ENCODE peak calls at places on chromosomes 1 and 21, in eight cellular contexts. One of them, this sample, is unnamed.

GRCh38 chr1:41925712-41926111 is 7.0 kb upstream of the HIVEP3 start:
- DNase-seq in neuronal stem cell: no peak
- DNase-seq in Peyer's patch: no peak
- DNase-seq in PC-3: peak
- DNase-seq in uterus: no peak
- DNase-seq in mammary epithelial cell: no peak
- DNase-seq in right cardiac atrium: no peak
- DNase-seq in small intestine: peak
- DNase-seq in this sample: no peak

GRCh38 chr1:72281144-72281543 is 1.2 kb downstream of the NEGR1 start:
- DNase-seq in neuronal stem cell: no peak
- DNase-seq in Peyer's patch: no peak
- DNase-seq in PC-3: peak
- DNase-seq in uterus: no peak
- DNase-seq in mammary epithelial cell: no peak
- DNase-seq in right cardiac atrium: no peak
- DNase-seq in small intestine: no peak
- DNase-seq in this sample: no peak

GRCh38 chr1:33719771-33720670 is 143.9 kb upstream of the HMGB4 start:
- DNase-seq in neuronal stem cell: no peak
- DNase-seq in Peyer's patch: no peak
- DNase-seq in PC-3: no peak
- DNase-seq in uterus: no peak
- DNase-seq in mammary epithelial cell: no peak
- DNase-seq in right cardiac atrium: no peak
- DNase-seq in small intestine: no peak
- DNase-seq in this sample: no peak

GRCh38 chr1:101653482-101653946 is 343.2 kb downstream of the OLFM3 start:
- DNase-seq in neuronal stem cell: peak
- DNase-seq in Peyer's patch: no peak
- DNase-seq in PC-3: peak
- DNase-seq in uterus: no peak
- DNase-seq in mammary epithelial cell: peak
- DNase-seq in right cardiac atrium: no peak
- DNase-seq in small intestine: no peak
- DNase-seq in this sample: no peak

GRCh38 chr21:36059823-36060158 is 535 bp downstream of the SETD4 start:
- DNase-seq in neuronal stem cell: no peak
- DNase-seq in Peyer's patch: peak
- DNase-seq in PC-3: no peak
- DNase-seq in uterus: no peak
- DNase-seq in mammary epithelial cell: no peak
- DNase-seq in right cardiac atrium: peak
- DNase-seq in small intestine: no peak
- DNase-seq in this sample: peak

GRCh38 chr1:6801998-6802397 is 16.7 kb downstream of the CAMTA1 start:
- DNase-seq in neuronal stem cell: no peak
- DNase-seq in Peyer's patch: no peak
- DNase-seq in PC-3: peak
- DNase-seq in uterus: no peak
- DNase-seq in mammary epithelial cell: peak
- DNase-seq in right cardiac atrium: no peak
- DNase-seq in small intestine: no peak
- DNase-seq in this sample: no peak

GRCh38 chr1:44786138-44786840 is 1.7 kb downstream of the BEST4 start:
- DNase-seq in neuronal stem cell: no peak
- DNase-seq in Peyer's patch: peak
- DNase-seq in PC-3: peak
- DNase-seq in uterus: peak
- DNase-seq in mammary epithelial cell: peak
- DNase-seq in right cardiac atrium: peak
- DNase-seq in small intestine: peak
- DNase-seq in this sample: peak

GRCh38 chr1:64790965-64791487 is 46.2 kb downstream of the RAVER2 start:
- DNase-seq in neuronal stem cell: no peak
- DNase-seq in Peyer's patch: no peak
- DNase-seq in PC-3: no peak
- DNase-seq in uterus: no peak
- DNase-seq in mammary epithelial cell: peak
- DNase-seq in right cardiac atrium: no peak
- DNase-seq in small intestine: no peak
- DNase-seq in this sample: no peak

DNA sequence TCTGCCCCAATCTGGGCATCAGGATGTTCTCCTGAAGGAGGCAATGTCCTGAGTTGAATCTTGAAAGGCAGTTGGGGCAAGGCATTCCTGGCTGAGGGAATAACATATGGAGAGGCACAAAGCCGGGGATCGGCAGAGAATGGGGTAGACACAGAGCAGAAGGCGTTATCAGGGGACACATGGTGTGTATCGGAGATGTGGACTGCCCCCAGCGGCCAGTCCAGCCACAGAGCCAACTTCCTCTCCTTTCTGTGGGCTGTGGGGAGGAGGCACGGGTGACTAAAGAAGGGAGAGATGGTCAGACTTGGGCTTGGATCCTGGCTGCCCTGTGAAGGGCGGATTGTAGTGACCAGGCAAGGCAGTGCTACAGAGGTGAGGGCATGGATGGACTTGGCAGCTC is 32.1 kb downstream of the FOXD2 start:
- DNase-seq in neuronal stem cell: no peak
- DNase-seq in Peyer's patch: no peak
- DNase-seq in PC-3: no peak
- DNase-seq in uterus: no peak
- DNase-seq in mammary epithelial cell: no peak
- DNase-seq in right cardiac atrium: no peak
- DNase-seq in small intestine: no peak
- DNase-seq in this sample: no peak
- H3K27ac ChIP-seq in neuronal stem cell: no peak
- H3K27ac ChIP-seq in Peyer's patch: no peak
- H3K27ac ChIP-seq in PC-3: no peak
- H3K27ac ChIP-seq in uterus: no peak
- H3K27ac ChIP-seq in mammary epithelial cell: no peak
- H3K27ac ChIP-seq in right cardiac atrium: no peak
- H3K27ac ChIP-seq in small intestine: no peak
- H3K27ac ChIP-seq in this sample: no peak

DNA sequence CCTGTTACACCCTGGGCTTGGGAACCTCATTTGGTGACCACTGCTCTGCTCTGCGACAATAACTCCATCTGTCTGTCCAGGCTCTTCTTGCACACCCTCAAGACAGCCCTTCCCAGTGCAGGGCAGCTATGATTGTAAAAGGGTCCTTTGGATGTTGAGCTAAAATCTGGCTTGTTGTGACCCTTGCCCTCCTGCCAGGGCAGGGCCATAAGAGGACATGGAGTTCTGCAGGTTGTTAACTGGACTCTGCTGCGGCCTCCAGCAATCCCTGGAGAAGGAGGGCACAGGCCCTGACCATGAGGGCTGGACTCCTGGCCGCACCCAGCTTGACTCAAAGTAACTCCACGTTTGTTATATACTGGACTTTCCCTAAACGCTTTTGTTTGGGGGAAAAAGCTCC is 41.2 kb downstream of the DHCR24 start:
- DNase-seq in neuronal stem cell: no peak
- DNase-seq in Peyer's patch: no peak
- DNase-seq in PC-3: no peak
- DNase-seq in uterus: no peak
- DNase-seq in mammary epithelial cell: no peak
- DNase-seq in right cardiac atrium: no peak
- DNase-seq in small intestine: no peak
- DNase-seq in this sample: no peak
- H3K4me3 ChIP-seq in neuronal stem cell: no peak
- H3K4me3 ChIP-seq in Peyer's patch: no peak
- H3K4me3 ChIP-seq in PC-3: no peak
- H3K4me3 ChIP-seq in uterus: no peak
- H3K4me3 ChIP-seq in mammary epithelial cell: no peak
- H3K4me3 ChIP-seq in right cardiac atrium: no peak
- H3K4me3 ChIP-seq in small intestine: no peak
- H3K4me3 ChIP-seq in this sample: no peak

GRCh38 chr1:39270368-39270767 is 65.9 kb downstream of the MACF1 start:
- DNase-seq in neuronal stem cell: no peak
- DNase-seq in Peyer's patch: no peak
- DNase-seq in PC-3: no peak
- DNase-seq in uterus: no peak
- DNase-seq in mammary epithelial cell: no peak
- DNase-seq in right cardiac atrium: no peak
- DNase-seq in small intestine: no peak
- DNase-seq in this sample: no peak

GRCh38 chr1:39269349-39269748 is 64.9 kb downstream of the MACF1 start:
- DNase-seq in neuronal stem cell: no peak
- DNase-seq in Peyer's patch: no peak
- DNase-seq in PC-3: no peak
- DNase-seq in uterus: no peak
- DNase-seq in mammary epithelial cell: no peak
- DNase-seq in right cardiac atrium: no peak
- DNase-seq in small intestine: no peak
- DNase-seq in this sample: no peak

GRCh38 chr1:39269791-39270342 is 65.4 kb downstream of the MACF1 start:
- DNase-seq in neuronal stem cell: no peak
- DNase-seq in Peyer's patch: no peak
- DNase-seq in PC-3: no peak
- DNase-seq in uterus: peak
- DNase-seq in mammary epithelial cell: peak
- DNase-seq in right cardiac atrium: no peak
- DNase-seq in small intestine: no peak
- DNase-seq in this sample: no peak

GRCh38 chr1:39272791-39273071 is 68.2 kb downstream of the MACF1 start:
- DNase-seq in neuronal stem cell: no peak
- DNase-seq in Peyer's patch: no peak
- DNase-seq in PC-3: no peak
- DNase-seq in uterus: no peak
- DNase-seq in mammary epithelial cell: no peak
- DNase-seq in right cardiac atrium: no peak
- DNase-seq in small intestine: no peak
- DNase-seq in this sample: no peak

DNA sequence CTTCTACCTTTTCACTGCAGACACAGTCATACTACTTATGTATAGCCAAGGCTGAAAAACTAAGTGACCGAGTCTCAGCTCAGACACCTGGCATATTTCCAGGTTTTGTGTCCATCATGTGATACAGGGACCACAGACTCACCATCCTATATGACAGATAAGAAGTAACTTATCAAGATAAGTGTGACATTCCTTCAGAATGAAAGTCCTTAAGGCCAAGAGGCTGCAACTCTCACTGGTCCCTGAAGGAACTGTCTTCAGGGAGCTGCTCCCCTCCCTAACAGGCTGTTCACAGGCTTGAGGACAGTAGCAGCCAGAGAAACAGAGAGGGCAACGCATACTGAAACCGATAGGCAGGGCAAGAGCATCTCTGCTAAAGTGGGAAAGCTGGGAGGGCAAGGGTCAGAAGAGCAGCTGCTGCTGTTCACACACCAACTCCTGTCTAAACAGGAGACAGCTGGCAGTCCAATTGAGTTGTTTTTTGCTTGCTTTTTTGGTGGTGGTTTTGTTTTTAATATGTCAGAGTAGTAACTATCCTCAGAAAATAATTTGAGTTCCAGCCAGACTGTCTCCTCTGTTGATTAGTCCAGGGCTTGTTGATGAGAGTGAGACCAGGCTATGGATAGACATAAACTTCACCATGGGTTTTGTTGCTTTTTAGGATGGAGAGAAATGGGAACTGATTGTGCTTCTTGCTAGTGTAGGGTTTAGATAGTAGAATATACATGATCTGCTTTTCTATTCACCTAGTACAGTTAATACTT is 67.7 kb downstream of the MACF1 start:
- DNase-seq in neuronal stem cell: no peak
- DNase-seq in Peyer's patch: no peak
- DNase-seq in PC-3: no peak
- DNase-seq in uterus: no peak
- DNase-seq in mammary epithelial cell: no peak
- DNase-seq in right cardiac atrium: no peak
- DNase-seq in small intestine: peak
- DNase-seq in this sample: no peak
- H3K27ac ChIP-seq in neuronal stem cell: no peak
- H3K27ac ChIP-seq in Peyer's patch: peak
- H3K27ac ChIP-seq in PC-3: no peak
- H3K27ac ChIP-seq in uterus: peak
- H3K27ac ChIP-seq in mammary epithelial cell: no peak
- H3K27ac ChIP-seq in right cardiac atrium: peak
- H3K27ac ChIP-seq in small intestine: peak
- H3K27ac ChIP-seq in this sample: peak

GRCh38 chr1:231408528-231409094 is 13.5 kb downstream of the EGLN1 start:
- DNase-seq in neuronal stem cell: no peak
- DNase-seq in Peyer's patch: no peak
- DNase-seq in PC-3: no peak
- DNase-seq in uterus: no peak
- DNase-seq in mammary epithelial cell: no peak
- DNase-seq in right cardiac atrium: no peak
- DNase-seq in small intestine: no peak
- DNase-seq in this sample: no peak
- H3K4me3 ChIP-seq in neuronal stem cell: no peak
- H3K4me3 ChIP-seq in Peyer's patch: no peak
- H3K4me3 ChIP-seq in PC-3: peak
- H3K4me3 ChIP-seq in uterus: no peak
- H3K4me3 ChIP-seq in mammary epithelial cell: no peak
- H3K4me3 ChIP-seq in right cardiac atrium: no peak
- H3K4me3 ChIP-seq in small intestine: no peak
- H3K4me3 ChIP-seq in this sample: peak

GRCh38 chr1:19799877-19800804 is at the start of gene TMCO4:
- DNase-seq in neuronal stem cell: no peak
- DNase-seq in Peyer's patch: peak
- DNase-seq in PC-3: peak
- DNase-seq in uterus: peak
- DNase-seq in mammary epithelial cell: peak
- DNase-seq in right cardiac atrium: peak
- DNase-seq in small intestine: peak
- DNase-seq in this sample: peak
- H3K27ac ChIP-seq in neuronal stem cell: no peak
- H3K27ac ChIP-seq in Peyer's patch: peak
- H3K27ac ChIP-seq in PC-3: peak
- H3K27ac ChIP-seq in uterus: peak
- H3K27ac ChIP-seq in mammary epithelial cell: no peak
- H3K27ac ChIP-seq in right cardiac atrium: peak
- H3K27ac ChIP-seq in small intestine: peak
- H3K27ac ChIP-seq in this sample: peak

DNA sequence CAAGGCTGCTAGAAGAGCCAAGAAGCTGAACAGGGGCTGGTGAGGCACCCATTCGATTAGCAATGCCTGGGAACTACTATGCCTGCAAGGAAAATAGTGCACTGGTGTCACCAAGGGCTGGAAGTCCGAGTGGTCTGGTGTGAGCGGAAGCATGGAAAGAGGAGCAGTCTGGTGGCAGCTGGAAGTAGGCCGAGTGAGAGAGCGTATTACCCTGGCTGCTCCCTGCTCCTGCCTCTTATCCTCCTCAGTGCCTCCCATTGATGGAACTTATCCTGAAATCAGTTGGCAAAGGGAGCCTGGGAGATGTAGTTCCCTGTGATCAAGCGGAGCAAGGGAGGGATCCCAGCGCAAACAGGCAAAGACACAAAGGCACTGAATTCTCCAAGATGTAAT is 9.6 kb downstream of the SMAP2 start:
- DNase-seq in neuronal stem cell: no peak
- DNase-seq in Peyer's patch: no peak
- DNase-seq in PC-3: no peak
- DNase-seq in uterus: no peak
- DNase-seq in mammary epithelial cell: no peak
- DNase-seq in right cardiac atrium: no peak
- DNase-seq in small intestine: no peak
- DNase-seq in this sample: no peak
- H3K4me3 ChIP-seq in neuronal stem cell: no peak
- H3K4me3 ChIP-seq in Peyer's patch: peak
- H3K4me3 ChIP-seq in PC-3: peak
- H3K4me3 ChIP-seq in uterus: no peak
- H3K4me3 ChIP-seq in mammary epithelial cell: no peak
- H3K4me3 ChIP-seq in right cardiac atrium: peak
- H3K4me3 ChIP-seq in small intestine: no peak
- H3K4me3 ChIP-seq in this sample: no peak

This sample was measured in left ventricle myocardium inferior.